ENCODE peak calls at places on chromosome 11, in ten cellular contexts. H, Q, P, O, J, K, V, U, Y and S are unnamed samples.

GRCh38 chr11:6735306-6735705 is 36.5 kb downstream of the OR2AG2 start:
- DNase-seq in H (peak; percentile 29), J (no peak), K (no peak), O (no peak), P (no peak), Q (no peak), U (no peak), V (peak; percentile 6), Y (no peak), S (no peak)

GRCh38 chr11:32830413-32830738 is 649 bp downstream of the PRRG4 start:
- DNase-seq in O (no peak), Q (no peak), P (no peak), J (no peak), V (no peak), K (no peak), H (peak; percentile 19), U (no peak), Y (no peak), S (no peak)

GRCh38 chr11:120610101-120610500 is 98.6 kb downstream of the GRIK4 start:
- DNase-seq in H (no peak), V (no peak), J (no peak), Q (no peak), Y (no peak), K (no peak), O (no peak), P (no peak), U (no peak), S (no peak)

GRCh38 chr11:69705901-69706787 is 2.3 kb upstream of the FGF19 start:
- DNase-seq in Q (no peak), P (no peak), V (no peak), U (no peak), O (no peak), J (no peak), Y (no peak), H (no peak), K (no peak), S (no peak)

GRCh38 chr11:115164774-115165173 is 339.4 kb downstream of the CADM1 start:
- DNase-seq in O (no peak), K (no peak), Q (no peak), V (peak; percentile 3), Y (no peak), U (no peak), P (no peak), H (no peak), J (no peak), S (no peak)

GRCh38 chr11:126341760-126342161 is 13.7 kb upstream of the ST3GAL4 start:
- DNase-seq in H (no peak), K (no peak), Y (no peak), V (no peak), Q (no peak), J (peak; percentile 10), P (peak; percentile 70), O (no peak), U (no peak), S (no peak)

GRCh38 chr11:34512810-34513673 is 552 bp downstream of the ELF5 start:
- DNase-seq in P (peak; percentile 58), H (peak; percentile 64), J (no peak), K (peak; percentile 31), Q (no peak), V (no peak), Y (peak; percentile 79), U (peak; percentile 8), O (peak; percentile 34), S (no peak)

GRCh38 chr11:58762284-58763119 is 30.8 kb upstream of the GLYAT start:
- DNase-seq in U (no peak), H (no peak), O (no peak), P (no peak), V (no peak), J (no peak), Q (no peak), Y (no peak), K (no peak), S (no peak)

GRCh38 chr11:75413864-75414263 is 14.5 kb downstream of the RPS3 start:
- DNase-seq in H (no peak), O (no peak), P (no peak), K (no peak), V (no peak), J (no peak), Y (no peak), U (no peak), Q (no peak), S (no peak)

GRCh38 chr11:117972589-117973445 is 13.4 kb upstream of the IL10RA start:
- DNase-seq in K (no peak), O (no peak), U (no peak), Q (no peak), H (no peak), Y (peak; percentile 18), J (no peak), V (no peak), P (no peak), S (no peak)

GRCh38 chr11:34609850-34610249 is 11.0 kb upstream of the EHF start:
- DNase-seq in P (no peak), Y (no peak), U (no peak), O (no peak), Q (no peak), H (no peak), J (no peak), K (no peak), V (no peak), S (no peak)

GRCh38 chr11:74770456-74770855 is 21.8 kb downstream of the RNF169 start:
- DNase-seq in O (no peak), V (no peak), Y (no peak), K (no peak), H (no peak), U (no peak), P (no peak), Q (no peak), J (no peak), S (no peak)

GRCh38 chr11:69796063-69796462 is 20.9 kb upstream of the FGF4 start:
- DNase-seq in P (no peak), Y (no peak), U (no peak), J (no peak), O (no peak), K (no peak), H (no peak), Q (no peak), V (no peak), S (no peak)

GRCh38 chr11:134584001-134584561 is 172.0 kb upstream of the B3GAT1 start:
- DNase-seq in K (no peak), Q (no peak), J (no peak), V (no peak), U (no peak), O (no peak), H (no peak), Y (no peak), P (no peak), S (no peak)

GRCh38 chr11:86660011-86660595 is 12.3 kb downstream of the ME3 start:
- DNase-seq in P (peak; percentile 61), K (no peak), Q (no peak), U (no peak), H (no peak), V (no peak), O (no peak), J (no peak), Y (no peak), S (no peak)

GRCh38 chr11:69775163-69775755 is at the start of gene FGF4:
- DNase-seq in U (no peak), O (no peak), P (no peak), Y (no peak), Q (no peak), V (no peak), J (no peak), K (no peak), H (no peak), S (no peak)

GRCh38 chr11:121524233-121524631 is 71.5 kb upstream of the SORL1-AS1 start:
- DNase-seq in P (no peak), K (no peak), J (no peak), O (peak; percentile 56), Y (no peak), H (no peak), V (no peak), U (no peak), Q (no peak), S (no peak)

GRCh38 chr11:40280161-40281054 is 1179.0 kb downstream of the LRRC4C start:
- DNase-seq in Q (no peak), U (no peak), J (no peak), V (no peak), K (peak; percentile 55), O (no peak), Y (no peak), P (no peak), H (no peak), S (no peak)

GRCh38 chr11:119999220-119999619 is 138.7 kb downstream of the TRIM29 start:
- DNase-seq in U (no peak), V (no peak), K (no peak), H (peak; percentile 21), J (no peak), Y (no peak), O (no peak), P (no peak), Q (no peak), S (no peak)

GRCh38 chr11:107457205-107457557 is 444 bp downstream of the CWF19L2 start:
- DNase-seq in V (no peak), O (peak; percentile 3), J (no peak), K (no peak), Q (no peak), P (peak; percentile 1), H (peak; percentile 32), U (no peak), Y (no peak), S (no peak)

GRCh38 chr11:128341767-128342318 is 245.5 kb downstream of the ETS1 start:
- DNase-seq in O (no peak), K (no peak), P (no peak), J (no peak), V (no peak), H (no peak), U (no peak), Q (no peak), Y (no peak), S (no peak)

GRCh38 chr11:110355011-110355744 is 58.8 kb upstream of the RDX start:
- DNase-seq in H (no peak), K (peak; percentile 10), P (no peak), J (peak; percentile 36), O (no peak), Q (no peak), V (no peak), Y (no peak), U (no peak), S (no peak)

GRCh38 chr11:62061356-62062222 is 62.2 kb upstream of the INCENP start:
- DNase-seq in Y (no peak), U (no peak), Q (no peak), V (no peak), P (no peak), O (no peak), H (no peak), J (no peak), K (peak; percentile 57), S (no peak)